ENCODE peak calls at places on chromosomes 13 and 19, in six cellular contexts. J is GM23338, F is GM23248, I is HCT116, S is PC-3, K is SK-N-SH. M is an unnamed sample. For H3K27me3 and H3K9me2, the result is how much of the 10 kb centered on the place peaks cover.

GRCh38 chr13:100887729-100888151 is 213.1 kb upstream of the TMTC4 start:
- DNase-seq in K (no peak), S (peak), I (no peak), F (peak), J (no peak), M (peak)

GRCh38 chr13:79246575-79246949 is 159.5 kb downstream of the RBM26 start:
- DNase-seq in S (peak), F (no peak), K (no peak), I (no peak), J (no peak), M (no peak)

GRCh38 chr13:49859568-49859967 is 67.1 kb upstream of the KPNA3 start:
- DNase-seq in J (no peak), S (peak), I (peak), F (peak), K (no peak), M (peak)

GRCh38 chr13:20125129-20125782 is 35.6 kb downstream of the GJA3 start:
- DNase-seq in K (no peak), S (peak), J (no peak), I (no peak), F (peak), M (no peak)

GRCh38 chr13:49627831-49628652 is at the start of gene ARL11:
- DNase-seq in K (no peak), S (no peak), J (peak), F (no peak), I (no peak), M (peak)

GRCh38 chr13:50617134-50617721 is 226.3 kb downstream of the DLEU7 start:
- DNase-seq in F (peak), K (no peak), J (no peak), I (peak), S (peak), M (no peak)

GRCh38 chr19:31139871-31140505 is 209.2 kb downstream of the TSHZ3 start:
- DNase-seq in K (no peak), S (peak), I (no peak), J (no peak), F (peak), M (no peak)

GRCh38 chr13:28611654-28612131 is 47.2 kb upstream of the POMP start:
- DNase-seq in K (no peak), I (no peak), J (no peak), S (no peak), F (no peak), M (no peak)

GRCh38 chr13:80109313-80109712 is 231.6 kb downstream of the SPRY2 start:
- DNase-seq in S (no peak), F (peak), I (no peak), J (no peak), K (no peak), M (no peak)

GRCh38 chr13:103694033-103694432 is 627.8 kb upstream of the SLC10A2 start:
- DNase-seq in F (no peak), S (no peak), J (peak), I (no peak), K (no peak), M (no peak)

GRCh38 chr19:48194041-48194871 is 23.8 kb downstream of the ZSWIM9 start:
- DNase-seq in K (peak), I (no peak), J (peak), F (peak), S (no peak), M (no peak)

GRCh38 chr13:27954406-27954851 is 14.7 kb downstream of the CDX2 start:
- DNase-seq in S (peak), I (no peak), F (peak), J (peak), K (peak), M (peak)

GRCh38 chr13:50104493-50104892 is 89.2 kb downstream of the KCNRG start:
- DNase-seq in S (peak), J (peak), F (peak), I (no peak), K (no peak), M (no peak)

GRCh38 chr13:97028441-97029299 is 34.4 kb upstream of the OXGR1 start:
- DNase-seq in K (peak), J (peak), S (peak), I (peak), F (peak), M (peak)

GRCh38 chr13:95059306-95059705 is 241.9 kb downstream of the ABCC4 start:
- DNase-seq in F (no peak), I (no peak), S (no peak), J (peak), K (no peak), M (no peak)

GRCh38 chr13:93535256-93535655 is 308.6 kb downstream of the GPC6 start:
- DNase-seq in J (no peak), I (no peak), S (no peak), K (no peak), F (peak), M (no peak)

GRCh38 chr13:39892731-39893293 is 237.3 kb downstream of the COG6 start:
- DNase-seq in J (no peak), K (peak), S (no peak), F (peak), I (no peak), M (no peak)

GRCh38 chr19:40576181-40576584 is 490 bp upstream of the SHKBP1 start:
- DNase-seq in K (no peak), I (no peak), F (no peak), S (no peak), J (peak), M (no peak)

GRCh38 chr19:18021121-18021755 is 13.3 kb downstream of the ARRDC2 start:
- DNase-seq in S (peak), J (no peak), F (peak), K (no peak), I (no peak), M (no peak)

GRCh38 chr19:42253245-42254082 is 1.5 kb downstream of the ERF start:
- DNase-seq in K (peak), I (no peak), S (peak), J (peak), F (peak), M (peak)

GRCh38 chr13:36531746-36532486 is 99.6 kb downstream of the CCNA1 start:
- DNase-seq in I (no peak), F (no peak), K (no peak), J (no peak), S (peak), M (no peak)

GRCh38 chr13:114298866-114299265 is 15.4 kb upstream of the CHAMP1 start:
- DNase-seq in J (no peak), I (no peak), K (no peak), S (no peak), F (no peak), M (no peak)

GRCh38 chr19:48190288-48191284 is 20.1 kb downstream of the ZSWIM9 start:
- DNase-seq in I (peak), K (no peak), S (peak), J (peak), F (no peak), M (peak)

GRCh38 chr13:33925563-33925962 is 107.6 kb downstream of the RFC3 start:
- DNase-seq in K (no peak), I (no peak), J (no peak), S (no peak), F (no peak), M (no peak)

GRCh38 chr19:30044273-30045259 is 102.5 kb downstream of the URI1 start:
- DNase-seq in K (no peak), I (no peak), S (no peak), J (no peak), F (no peak), M (no peak)

GRCh38 chr13:106534844-106535551 is 464 bp downstream of the EFNB2 start:
- DNase-seq in S (peak), F (peak), I (no peak), K (no peak), J (peak), M (peak)

GRCh38 chr13:34863360-34864135 is 78.5 kb upstream of the NBEA start:
- DNase-seq in I (peak), J (no peak), F (peak), S (peak), K (no peak), M (peak)

GRCh38 chr19:33195711-33196347 is 1.7 kb downstream of the LRP3 start:
- DNase-seq in K (no peak), F (no peak), I (no peak), J (no peak), S (no peak), M (no peak)

GRCh38 chr19:22882797-22883196 is 50.7 kb downstream of the ZNF723 start:
- DNase-seq in F (peak), K (peak), J (peak), I (peak), S (peak), M (peak)

GRCh38 chr13:64130600-64130999 is 2715.0 kb upstream of the PCDH20 start:
- DNase-seq in J (no peak), S (no peak), K (no peak), I (no peak), F (no peak), M (no peak)

DNA sequence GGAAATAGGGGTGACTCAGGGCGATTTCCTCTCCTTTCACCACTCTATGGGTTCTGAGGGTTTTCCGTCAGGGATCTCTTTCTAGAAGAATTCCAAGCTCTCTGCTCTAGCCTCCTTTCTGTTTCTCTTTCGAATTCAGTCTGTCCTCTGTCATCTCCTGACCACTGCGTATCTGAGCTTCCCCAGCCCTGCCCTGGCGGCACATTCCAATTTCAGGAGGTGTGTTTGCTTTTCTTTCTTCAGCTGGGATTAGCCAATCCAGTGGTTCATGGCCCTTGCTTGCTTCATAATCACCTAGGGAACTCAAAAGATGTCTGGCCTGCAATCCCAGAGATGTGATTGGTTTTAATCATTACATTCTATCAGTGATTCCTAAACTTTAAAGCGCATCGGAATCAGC is 9.4 kb downstream of the IFNL2 start:
- DNase-seq in K (no peak), J (no peak), F (peak), S (no peak), I (no peak), M (peak)
- H3K27me3 ChIP-seq in K (under half), J (under half), F (under half), S (under half), I (under half), M (under half)

DNA sequence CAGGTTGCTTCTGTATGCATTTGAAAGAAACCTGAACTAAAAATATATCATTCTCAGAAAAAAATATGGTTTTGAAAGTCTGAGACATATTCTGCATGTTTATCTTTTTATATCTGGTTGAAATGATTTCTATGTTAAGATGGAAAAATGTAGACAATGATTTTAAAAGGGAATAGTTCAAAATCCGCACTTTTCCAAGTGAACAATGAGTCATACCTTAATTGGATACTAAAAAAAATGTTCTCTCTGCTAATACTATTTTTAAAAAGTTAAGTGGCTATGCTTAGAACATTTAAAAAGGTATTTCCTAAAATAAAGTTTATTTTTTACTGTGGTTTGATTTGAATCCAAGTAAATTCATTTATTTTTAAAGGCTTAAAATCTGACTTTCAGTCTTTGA is 801.4 kb downstream of the SLITRK6 start:
- DNase-seq in S (no peak), J (no peak), I (no peak), K (no peak), F (no peak), M (no peak)
- H3K9me2 ChIP-seq in S (under half), J (under half), I (under half), K (under half), F (under half), M (under half)

DNA sequence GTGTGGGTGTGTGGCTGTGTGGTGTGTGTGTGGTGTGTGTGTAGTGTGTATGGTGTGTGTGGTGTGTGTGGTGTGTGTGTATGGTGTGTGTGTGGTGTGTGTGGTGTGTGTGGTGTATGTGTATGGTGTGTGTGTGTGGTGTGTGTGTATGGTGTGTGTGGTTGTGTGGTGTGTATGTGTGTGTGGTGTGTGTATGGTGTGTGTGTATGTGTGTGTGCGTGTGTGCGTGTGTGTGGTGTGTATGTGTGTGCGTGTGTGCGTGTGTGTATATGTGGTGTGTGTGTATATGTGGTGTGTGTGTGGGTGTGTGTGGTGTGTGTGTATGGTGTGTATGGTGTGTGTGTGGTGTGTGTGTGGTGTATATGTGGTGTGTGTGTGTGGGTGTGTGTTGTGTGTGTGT is 8.1 kb downstream of the SHISA7 start:
- DNase-seq in K (no peak), S (no peak), I (no peak), F (no peak), J (no peak), M (no peak)
- H3K27me3 ChIP-seq in K (under half), S (under half), I (under half), F (under half), J (under half), M (under half)

GRCh38 chr19:51699170-51699569 is 6.0 kb downstream of the SPACA6 start:
- DNase-seq in F (no peak), I (no peak), S (no peak), J (no peak), K (peak), M (no peak)
- H3K9me2 ChIP-seq in F (under half), I (under half), S (under half), J (under half), K (under half), M (under half)

DNA sequence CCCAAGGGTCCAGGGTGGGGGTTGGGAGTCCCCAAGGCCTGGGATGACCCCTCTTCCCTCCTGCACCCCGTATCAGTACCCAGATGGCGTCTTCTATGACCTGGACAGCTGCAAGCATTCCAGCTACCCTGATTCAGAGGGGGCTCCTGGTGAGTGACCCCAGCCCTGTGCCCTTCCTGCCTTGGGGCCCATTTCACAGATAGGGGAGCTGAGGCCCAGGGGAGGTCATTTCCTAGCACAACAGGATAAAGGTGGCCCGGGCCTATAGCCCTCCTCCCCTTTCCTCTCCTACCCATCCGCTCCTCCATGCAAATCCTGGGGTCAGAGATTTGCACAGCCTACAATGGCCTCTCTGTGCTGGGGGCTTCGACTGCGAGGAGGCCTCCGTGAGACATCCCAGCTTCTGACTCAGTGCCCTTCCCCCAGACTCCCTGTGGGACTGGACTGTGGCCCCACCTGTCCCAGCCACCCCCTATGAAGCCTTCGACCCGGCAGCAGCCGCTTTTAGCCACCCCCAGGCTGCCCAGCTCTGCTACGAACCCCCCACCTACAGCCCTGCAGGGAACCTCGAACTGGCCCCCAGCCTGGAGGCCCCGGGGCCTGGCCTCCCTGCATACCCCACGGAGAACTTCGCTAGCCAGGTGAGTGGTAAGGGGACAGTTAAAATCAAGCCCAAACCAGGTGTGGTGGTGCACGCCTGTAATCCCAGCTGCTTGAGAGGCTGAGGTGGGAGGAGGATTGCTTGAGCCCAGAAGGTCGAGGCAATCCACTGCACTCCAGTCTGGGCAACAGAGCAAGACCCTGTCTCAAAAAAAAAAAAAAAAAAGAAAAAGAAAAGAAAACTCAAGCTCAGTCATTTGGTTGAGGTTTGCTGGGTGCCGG is 3.9 kb downstream of the SPIB start:
- DNase-seq in S (no peak), K (no peak), J (no peak), F (no peak), I (no peak), M (no peak)
- H3K27me3 ChIP-seq in S (under half), K (under half), J (under half), F (under half), I (under half), M (under half)